ENCODE peak calls at places on chromosomes 13 and 19, in six cellular contexts. One of them, this sample, is unnamed.

GRCh38 chr13:51501096-51501495 is 48.3 kb upstream of the INTS6 start:
- DNase-seq in SW480: no peak
- DNase-seq in Ammon's horn: no peak
- DNase-seq in T-helper 1 cell: no peak
- DNase-seq in activated T-cell treated with anti-CD3 and anti-CD28 coated beads for 1 hour: no peak
- DNase-seq in H7: no peak
- DNase-seq in this sample: no peak

GRCh38 chr13:48586591-48587103 is 53.8 kb upstream of the RCBTB2 start:
- DNase-seq in SW480: no peak
- DNase-seq in H7: no peak
- DNase-seq in Ammon's horn: peak; percentile 70
- DNase-seq in T-helper 1 cell: no peak
- DNase-seq in activated T-cell treated with anti-CD3 and anti-CD28 coated beads for 1 hour: no peak
- DNase-seq in this sample: no peak

GRCh38 chr19:7242601-7243258 is 51.5 kb downstream of the INSR start:
- DNase-seq in activated T-cell treated with anti-CD3 and anti-CD28 coated beads for 1 hour: no peak
- DNase-seq in T-helper 1 cell: no peak
- DNase-seq in H7: no peak
- DNase-seq in Ammon's horn: peak; percentile 24
- DNase-seq in SW480: no peak
- DNase-seq in this sample: no peak

GRCh38 chr13:91132786-91133185 is 214.7 kb upstream of the MIR17HG start:
- DNase-seq in Ammon's horn: no peak
- DNase-seq in T-helper 1 cell: no peak
- DNase-seq in activated T-cell treated with anti-CD3 and anti-CD28 coated beads for 1 hour: no peak
- DNase-seq in SW480: no peak
- DNase-seq in H7: no peak
- DNase-seq in this sample: no peak

GRCh38 chr19:31332096-31332495 is 17.1 kb downstream of the TSHZ3 start:
- DNase-seq in Ammon's horn: no peak
- DNase-seq in T-helper 1 cell: no peak
- DNase-seq in H7: no peak
- DNase-seq in activated T-cell treated with anti-CD3 and anti-CD28 coated beads for 1 hour: no peak
- DNase-seq in SW480: no peak
- DNase-seq in this sample: no peak

GRCh38 chr19:35908977-35909683 is 1.0 kb upstream of the TYROBP start:
- DNase-seq in activated T-cell treated with anti-CD3 and anti-CD28 coated beads for 1 hour: no peak
- DNase-seq in SW480: no peak
- DNase-seq in T-helper 1 cell: no peak
- DNase-seq in H7: peak; percentile 63
- DNase-seq in Ammon's horn: peak; percentile 80
- DNase-seq in this sample: no peak

GRCh38 chr19:58212336-58213074 is 16.2 kb upstream of the ZNF544 start:
- DNase-seq in T-helper 1 cell: no peak
- DNase-seq in Ammon's horn: no peak
- DNase-seq in SW480: no peak
- DNase-seq in activated T-cell treated with anti-CD3 and anti-CD28 coated beads for 1 hour: no peak
- DNase-seq in H7: no peak
- DNase-seq in this sample: no peak

GRCh38 chr13:74710006-74710405 is 575.8 kb upstream of the KLF12 start:
- DNase-seq in activated T-cell treated with anti-CD3 and anti-CD28 coated beads for 1 hour: no peak
- DNase-seq in SW480: no peak
- DNase-seq in T-helper 1 cell: no peak
- DNase-seq in H7: no peak
- DNase-seq in Ammon's horn: no peak
- DNase-seq in this sample: no peak

GRCh38 chr19:53957448-53958167 is 5.1 kb upstream of the CACNG8 start:
- DNase-seq in SW480: no peak
- DNase-seq in activated T-cell treated with anti-CD3 and anti-CD28 coated beads for 1 hour: no peak
- DNase-seq in T-helper 1 cell: no peak
- DNase-seq in Ammon's horn: no peak
- DNase-seq in H7: peak; percentile 77
- DNase-seq in this sample: no peak

GRCh38 chr19:48900477-48901452 is 653 bp downstream of the NUCB1 start:
- DNase-seq in H7: peak; percentile 69
- DNase-seq in T-helper 1 cell: no peak
- DNase-seq in SW480: peak; percentile 53
- DNase-seq in Ammon's horn: peak; percentile 19
- DNase-seq in activated T-cell treated with anti-CD3 and anti-CD28 coated beads for 1 hour: no peak
- DNase-seq in this sample: no peak

GRCh38 chr19:33434090-33434885 is 60.8 kb downstream of the CEBPG start:
- DNase-seq in Ammon's horn: no peak
- DNase-seq in SW480: no peak
- DNase-seq in T-helper 1 cell: no peak
- DNase-seq in activated T-cell treated with anti-CD3 and anti-CD28 coated beads for 1 hour: no peak
- DNase-seq in H7: peak; percentile 35
- DNase-seq in this sample: no peak

GRCh38 chr13:62747152-62747551 is 1331.5 kb upstream of the PCDH20 start:
- DNase-seq in activated T-cell treated with anti-CD3 and anti-CD28 coated beads for 1 hour: no peak
- DNase-seq in H7: no peak
- DNase-seq in Ammon's horn: no peak
- DNase-seq in SW480: no peak
- DNase-seq in T-helper 1 cell: no peak
- DNase-seq in this sample: no peak

GRCh38 chr13:21034602-21035190 is 26.7 kb downstream of the LATS2 start:
- DNase-seq in Ammon's horn: peak; percentile 43
- DNase-seq in H7: peak; percentile 67
- DNase-seq in SW480: no peak
- DNase-seq in activated T-cell treated with anti-CD3 and anti-CD28 coated beads for 1 hour: no peak
- DNase-seq in T-helper 1 cell: no peak
- DNase-seq in this sample: no peak

GRCh38 chr19:6807291-6807690 is 34.8 kb downstream of the VAV1 start:
- DNase-seq in Ammon's horn: no peak
- DNase-seq in SW480: no peak
- DNase-seq in T-helper 1 cell: no peak
- DNase-seq in activated T-cell treated with anti-CD3 and anti-CD28 coated beads for 1 hour: no peak
- DNase-seq in H7: no peak
- DNase-seq in this sample: no peak

GRCh38 chr19:4367336-4367723 is 24.0 kb downstream of the MPND start:
- DNase-seq in H7: no peak
- DNase-seq in SW480: no peak
- DNase-seq in activated T-cell treated with anti-CD3 and anti-CD28 coated beads for 1 hour: no peak
- DNase-seq in T-helper 1 cell: no peak
- DNase-seq in Ammon's horn: no peak
- DNase-seq in this sample: no peak

GRCh38 chr19:11196406-11197287 is 698 bp downstream of the KANK2 start:
- DNase-seq in SW480: no peak
- DNase-seq in T-helper 1 cell: no peak
- DNase-seq in H7: peak; percentile 92
- DNase-seq in activated T-cell treated with anti-CD3 and anti-CD28 coated beads for 1 hour: no peak
- DNase-seq in Ammon's horn: no peak
- DNase-seq in this sample: no peak

This sample was measured in effector memory CD8-positive, alpha-beta T cell.